ENCODE peak calls at places on chromosome 11, in four cellular contexts. E is HepG2, R is H54, M is thyroid gland. F is an unnamed sample.

GRCh38 chr11:126969865-126970479 is 30.6 kb downstream of the KIRREL3 start:
- DNase-seq in E (no peak), R (no peak), M (no peak), F (no peak)

GRCh38 chr11:110069158-110069737 is 23.9 kb upstream of the ZC3H12C start:
- DNase-seq in E (no peak), R (peak), M (peak), F (peak)

GRCh38 chr11:61679893-61680621 is at the start of gene DAGLA:
- DNase-seq in E (peak), R (peak), M (peak), F (peak)

GRCh38 chr11:86918943-86919342 is 36.3 kb downstream of the FZD4 start:
- DNase-seq in E (no peak), R (no peak), M (no peak), F (no peak)

GRCh38 chr11:112837162-112837826 is 123.9 kb upstream of the NCAM1 start:
- DNase-seq in E (no peak), R (no peak), M (peak), F (peak)

GRCh38 chr11:118610220-118610772 is 2.9 kb downstream of the PHLDB1 start:
- DNase-seq in E (no peak), R (no peak), M (no peak), F (no peak)

GRCh38 chr11:57982763-57983162 is 40.9 kb upstream of the OR9Q1 start:
- DNase-seq in E (no peak), R (no peak), M (no peak), F (no peak)

GRCh38 chr11:13965337-13965736 is 2.8 kb downstream of the SPON1 start:
- DNase-seq in E (peak), R (no peak), M (no peak), F (no peak)

GRCh38 chr11:66509131-66509561 is 1.3 kb upstream of the BBS1 start:
- DNase-seq in E (peak), R (no peak), M (no peak), F (no peak)

GRCh38 chr11:13970986-13971385 is 8.5 kb downstream of the SPON1 start:
- DNase-seq in E (peak), R (peak), M (peak), F (no peak)

GRCh38 chr11:90594658-90595057 is 371.8 kb upstream of the CHORDC1 start:
- DNase-seq in E (no peak), R (no peak), M (peak), F (no peak)

GRCh38 chr11:17972987-17973386 is 39.9 kb downstream of the SERGEF start:
- DNase-seq in E (peak), R (peak), M (peak), F (peak)

GRCh38 chr11:102577182-102577581 is 46.6 kb upstream of the MMP7 start:
- DNase-seq in E (no peak), R (no peak), M (no peak), F (no peak)

GRCh38 chr11:67298786-67299185 is 4.5 kb upstream of the SSH3 start:
- DNase-seq in E (no peak), R (no peak), M (no peak), F (no peak)

GRCh38 chr11:125218336-125218735 is 53.8 kb downstream of the PKNOX2 start:
- DNase-seq in E (no peak), R (no peak), M (no peak), F (no peak)

GRCh38 chr11:76769645-76770586 is 13.2 kb upstream of the TSKU start:
- DNase-seq in E (peak), R (peak), M (peak), F (no peak)
- TF ChIP-seq POLR2A in E (peak), R (no peak), M (peak), F (no peak)

GRCh38 chr11:123590296-123590912 is 64.0 kb downstream of the SCN3B start:
- DNase-seq in E (peak), R (peak), M (peak), F (no peak)
- TF ChIP-seq POLR2A in E (no peak), R (no peak), M (no peak), F (no peak)

DNA sequence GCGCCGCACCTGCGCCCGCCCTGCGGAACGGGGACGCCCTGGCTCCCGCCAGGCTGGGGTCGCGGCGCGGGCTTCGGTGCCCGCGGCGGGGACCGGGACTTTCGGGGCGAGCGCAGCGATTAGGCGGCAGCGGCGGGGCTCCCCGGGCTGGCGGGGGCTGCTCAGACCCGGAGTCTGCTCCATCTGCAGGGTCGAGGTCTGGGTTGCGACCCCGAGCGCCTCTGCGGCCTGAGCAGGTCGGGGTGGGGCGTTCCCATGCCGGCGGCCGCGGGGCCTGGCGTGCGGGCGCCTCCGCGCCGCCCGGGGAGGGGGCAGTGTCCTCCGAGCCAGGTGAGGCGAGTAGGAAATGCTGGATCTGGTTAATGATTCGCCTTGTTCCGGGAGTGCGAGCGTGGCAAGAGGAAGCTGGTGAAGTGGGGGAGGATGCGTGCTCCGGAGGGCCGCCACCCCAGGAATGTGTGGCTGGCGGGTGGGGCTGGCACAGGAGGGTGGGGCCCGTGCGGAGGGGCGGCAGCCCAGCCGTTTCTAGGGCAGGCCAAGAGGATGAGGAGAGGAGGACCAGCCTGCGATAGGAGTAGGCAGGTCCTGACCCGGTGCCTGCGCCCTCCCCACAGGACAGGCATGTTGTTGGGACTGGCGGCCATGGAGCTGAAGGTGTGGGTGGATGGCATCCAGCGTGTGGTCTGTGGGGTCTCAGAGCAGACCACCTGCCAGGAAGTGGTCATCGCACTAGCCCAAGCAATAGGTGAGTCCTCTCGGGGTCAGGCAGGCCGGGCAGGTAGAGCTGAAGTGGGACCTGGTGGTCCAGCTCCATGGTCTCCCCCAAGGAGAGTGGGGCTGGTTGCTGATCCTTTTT is 606 bp downstream of the RASSF7 start:
- DNase-seq in E (peak), R (peak), M (peak), F (peak)
- TF ChIP-seq POLR2A in E (peak), R (peak), M (no peak), F (no peak)

DNA sequence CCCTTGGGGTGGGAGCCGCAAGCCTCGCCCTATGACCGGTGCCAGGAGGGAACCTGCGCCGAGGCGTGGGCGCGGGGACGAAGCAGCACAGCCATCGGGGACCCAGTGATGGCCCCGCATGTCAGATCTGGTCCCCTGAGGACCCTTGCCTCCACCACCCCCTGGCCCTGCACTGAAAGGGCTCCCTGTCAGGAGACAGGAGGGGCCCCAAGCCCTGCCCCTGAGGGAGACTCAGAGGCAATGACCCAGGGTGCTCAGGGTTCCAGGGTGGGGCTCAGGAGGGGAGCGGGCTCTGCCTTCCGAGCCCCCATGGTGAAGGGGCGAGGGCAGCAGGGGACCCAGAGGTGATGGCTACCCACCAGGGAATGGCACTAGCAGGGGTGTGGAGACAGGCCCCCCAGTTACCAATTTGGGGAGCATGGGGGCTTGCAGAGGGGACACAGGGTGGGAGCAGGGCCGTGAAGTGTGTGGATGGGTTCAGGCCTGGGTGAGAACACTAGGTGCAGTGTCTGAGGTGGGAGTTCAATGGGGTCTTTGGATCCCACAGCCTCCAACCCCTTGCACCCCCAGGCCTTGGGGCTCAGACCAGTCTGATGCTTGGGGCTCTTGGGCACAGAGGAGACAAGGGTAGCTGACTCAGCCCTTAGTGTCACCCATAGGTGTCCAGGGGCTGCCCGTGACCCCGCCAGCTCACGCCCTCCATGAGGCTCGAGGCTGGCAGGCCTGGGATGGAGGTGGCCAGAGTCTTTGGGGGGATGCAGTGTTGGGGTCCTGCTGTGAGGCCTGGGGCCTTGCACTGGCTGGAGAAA is 499 bp downstream of the LRRC56 start:
- DNase-seq in E (no peak), R (no peak), M (no peak), F (peak)
- TF ChIP-seq POLR2A in E (no peak), R (no peak), M (no peak), F (no peak)

DNA sequence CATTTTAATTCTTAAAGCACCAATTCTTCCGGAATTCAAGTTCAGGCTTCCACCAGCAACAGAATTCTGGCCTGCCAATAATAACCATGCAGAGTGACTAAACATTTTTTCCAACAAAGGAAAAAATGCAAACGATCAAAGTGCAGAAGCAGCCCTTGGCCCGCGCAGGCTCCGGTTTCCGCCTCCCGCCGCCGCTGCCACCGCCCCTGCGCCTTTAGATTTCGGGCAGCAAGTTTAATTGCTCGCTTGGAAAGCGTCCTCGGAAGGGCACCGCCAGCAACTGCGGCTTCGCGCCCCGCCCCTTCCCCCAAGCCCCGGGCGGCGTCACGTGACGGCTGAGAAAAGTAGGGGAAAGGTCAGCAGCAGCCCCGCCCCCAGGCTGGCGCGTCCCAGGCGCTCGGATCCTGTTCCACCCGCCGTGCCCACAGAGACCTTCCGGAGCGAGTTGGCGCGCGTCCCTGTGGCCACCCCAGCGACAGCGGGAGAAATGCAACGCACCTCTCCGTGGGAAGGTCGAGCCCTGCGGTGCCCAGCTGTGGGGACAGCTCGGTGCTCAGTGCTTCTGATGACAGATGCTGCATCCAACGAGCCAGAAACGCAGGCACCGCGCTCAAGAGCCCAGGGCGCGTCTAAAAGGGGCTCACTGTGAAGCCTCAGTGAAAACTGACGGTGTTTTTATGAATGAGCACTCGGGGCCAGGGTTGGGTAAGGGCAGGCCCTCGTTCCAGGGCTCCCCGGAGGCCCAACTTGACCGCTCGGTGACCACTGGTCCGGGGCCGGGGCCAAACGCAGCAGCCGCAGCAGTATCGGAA is 2.5 kb downstream of the CPT1A start:
- DNase-seq in E (peak), R (peak), M (peak), F (peak)
- TF ChIP-seq POLR2A in E (peak), R (peak), M (peak), F (no peak)

F was measured in heart left ventricle.